ENCODE peak calls at places on chromosomes 11 and 22, in eight cellular contexts. One of them, this sample, is unnamed.

GRCh38 chr11:33777906-33778305 is 3.6 kb upstream of the FBXO3 start:
- DNase-seq in EL: no peak
- DNase-seq in fibroblast of mammary gland: no peak
- DNase-seq in Peyer's patch: no peak
- DNase-seq in HTR-8/SVneo: no peak
- DNase-seq in posterior cingulate gyrus: no peak
- DNase-seq in Calu3: no peak
- DNase-seq in tibial artery: no peak
- DNase-seq in this sample: no peak

GRCh38 chr22:32024791-32025190 is 18.3 kb upstream of the SLC5A1 start:
- DNase-seq in EL: no peak
- DNase-seq in fibroblast of mammary gland: peak; percentile 45
- DNase-seq in Peyer's patch: peak; percentile 64
- DNase-seq in HTR-8/SVneo: no peak
- DNase-seq in posterior cingulate gyrus: no peak
- DNase-seq in Calu3: no peak
- DNase-seq in tibial artery: no peak
- DNase-seq in this sample: no peak

GRCh38 chr22:38697055-38697980 is 3.4 kb downstream of the JOSD1 start:
- DNase-seq in EL: peak; percentile 48
- DNase-seq in fibroblast of mammary gland: peak; percentile 24
- DNase-seq in Peyer's patch: peak; percentile 59
- DNase-seq in HTR-8/SVneo: no peak
- DNase-seq in posterior cingulate gyrus: no peak
- DNase-seq in Calu3: peak; percentile 35
- DNase-seq in tibial artery: no peak
- DNase-seq in this sample: peak; percentile 78

GRCh38 chr11:109708184-109708583 is 286.2 kb downstream of the C11orf87 start:
- DNase-seq in EL: no peak
- DNase-seq in fibroblast of mammary gland: no peak
- DNase-seq in Peyer's patch: no peak
- DNase-seq in HTR-8/SVneo: no peak
- DNase-seq in posterior cingulate gyrus: no peak
- DNase-seq in Calu3: no peak
- DNase-seq in tibial artery: no peak
- DNase-seq in this sample: no peak

GRCh38 chr22:42282943-42283287 is 12.5 kb upstream of the TCF20 start:
- DNase-seq in EL: no peak
- DNase-seq in fibroblast of mammary gland: no peak
- DNase-seq in Peyer's patch: no peak
- DNase-seq in HTR-8/SVneo: no peak
- DNase-seq in posterior cingulate gyrus: peak; percentile 19
- DNase-seq in Calu3: no peak
- DNase-seq in tibial artery: no peak
- DNase-seq in this sample: no peak

GRCh38 chr22:35921777-35922176 is 106.8 kb downstream of the RBFOX2 start:
- DNase-seq in EL: peak; percentile 93
- DNase-seq in fibroblast of mammary gland: peak; percentile 94
- DNase-seq in Peyer's patch: peak; percentile 74
- DNase-seq in HTR-8/SVneo: peak; percentile 61
- DNase-seq in posterior cingulate gyrus: peak; percentile 20
- DNase-seq in Calu3: peak; percentile 79
- DNase-seq in tibial artery: peak; percentile 77
- DNase-seq in this sample: peak; percentile 77

GRCh38 chr11:5367461-5368074 is 16.0 kb upstream of the OR51M1 start:
- DNase-seq in EL: peak; percentile 79
- DNase-seq in fibroblast of mammary gland: peak; percentile 43
- DNase-seq in Peyer's patch: no peak
- DNase-seq in HTR-8/SVneo: no peak
- DNase-seq in posterior cingulate gyrus: no peak
- DNase-seq in Calu3: no peak
- DNase-seq in tibial artery: no peak
- DNase-seq in this sample: no peak

GRCh38 chr11:15836801-15837200 is 519.5 kb downstream of the SOX6 start:
- DNase-seq in EL: no peak
- DNase-seq in fibroblast of mammary gland: no peak
- DNase-seq in Peyer's patch: no peak
- DNase-seq in HTR-8/SVneo: no peak
- DNase-seq in posterior cingulate gyrus: no peak
- DNase-seq in Calu3: no peak
- DNase-seq in tibial artery: no peak
- DNase-seq in this sample: no peak

GRCh38 chr11:46696212-46696558 is 4.2 kb downstream of the ARHGAP1 start:
- DNase-seq in EL: no peak
- DNase-seq in fibroblast of mammary gland: no peak
- DNase-seq in Peyer's patch: no peak
- DNase-seq in HTR-8/SVneo: no peak
- DNase-seq in posterior cingulate gyrus: peak; percentile 93
- DNase-seq in Calu3: no peak
- DNase-seq in tibial artery: no peak
- DNase-seq in this sample: no peak

GRCh38 chr22:44711701-44712100 is 9.7 kb downstream of the PRR5 start:
- DNase-seq in EL: no peak
- DNase-seq in fibroblast of mammary gland: no peak
- DNase-seq in Peyer's patch: no peak
- DNase-seq in HTR-8/SVneo: no peak
- DNase-seq in posterior cingulate gyrus: no peak
- DNase-seq in Calu3: no peak
- DNase-seq in tibial artery: no peak
- DNase-seq in this sample: no peak

GRCh38 chr11:35911013-35911412 is 32.8 kb upstream of the LDLRAD3 start:
- DNase-seq in EL: no peak
- DNase-seq in fibroblast of mammary gland: peak; percentile 76
- DNase-seq in Peyer's patch: no peak
- DNase-seq in HTR-8/SVneo: no peak
- DNase-seq in posterior cingulate gyrus: no peak
- DNase-seq in Calu3: no peak
- DNase-seq in tibial artery: no peak
- DNase-seq in this sample: no peak

GRCh38 chr11:79087238-79087956 is 353.4 kb downstream of the TENM4 start:
- DNase-seq in EL: peak; percentile 85
- DNase-seq in fibroblast of mammary gland: peak; percentile 66
- DNase-seq in Peyer's patch: no peak
- DNase-seq in HTR-8/SVneo: peak; percentile 38
- DNase-seq in posterior cingulate gyrus: no peak
- DNase-seq in Calu3: no peak
- DNase-seq in tibial artery: no peak
- DNase-seq in this sample: peak; percentile 72

GRCh38 chr11:66851698-66852465 is 5.0 kb upstream of the LRFN4 start:
- DNase-seq in EL: no peak
- DNase-seq in fibroblast of mammary gland: no peak
- DNase-seq in Peyer's patch: no peak
- DNase-seq in HTR-8/SVneo: no peak
- DNase-seq in posterior cingulate gyrus: no peak
- DNase-seq in Calu3: no peak
- DNase-seq in tibial artery: no peak
- DNase-seq in this sample: no peak

GRCh38 chr11:11899401-11899800 is 57.6 kb downstream of the USP47 start:
- DNase-seq in EL: no peak
- DNase-seq in fibroblast of mammary gland: no peak
- DNase-seq in Peyer's patch: no peak
- DNase-seq in HTR-8/SVneo: no peak
- DNase-seq in posterior cingulate gyrus: no peak
- DNase-seq in Calu3: no peak
- DNase-seq in tibial artery: no peak
- DNase-seq in this sample: peak; percentile 24

GRCh38 chr22:43884600-43885318 is 7.1 kb downstream of the PNPLA5 start:
- DNase-seq in EL: peak; percentile 61
- DNase-seq in fibroblast of mammary gland: peak; percentile 49
- DNase-seq in Peyer's patch: peak; percentile 74
- DNase-seq in HTR-8/SVneo: peak; percentile 60
- DNase-seq in posterior cingulate gyrus: peak; percentile 73
- DNase-seq in Calu3: peak; percentile 84
- DNase-seq in tibial artery: peak; percentile 29
- DNase-seq in this sample: peak; percentile 46

GRCh38 chr11:60978546-60979380 is 7.3 kb downstream of the CD6 start:
- DNase-seq in EL: no peak
- DNase-seq in fibroblast of mammary gland: no peak
- DNase-seq in Peyer's patch: peak; percentile 51
- DNase-seq in HTR-8/SVneo: no peak
- DNase-seq in posterior cingulate gyrus: no peak
- DNase-seq in Calu3: no peak
- DNase-seq in tibial artery: no peak
- DNase-seq in this sample: peak; percentile 9

GRCh38 chr22:39661842-39662676 is 91.5 kb downstream of the CACNA1I start:
- DNase-seq in EL: no peak
- DNase-seq in fibroblast of mammary gland: no peak
- DNase-seq in Peyer's patch: peak; percentile 84
- DNase-seq in HTR-8/SVneo: no peak
- DNase-seq in posterior cingulate gyrus: no peak
- DNase-seq in Calu3: peak; percentile 79
- DNase-seq in tibial artery: no peak
- DNase-seq in this sample: peak; percentile 62

GRCh38 chr11:3885855-3886254 is 30.4 kb downstream of the STIM1 start:
- DNase-seq in EL: no peak
- DNase-seq in fibroblast of mammary gland: no peak
- DNase-seq in Peyer's patch: no peak
- DNase-seq in HTR-8/SVneo: no peak
- DNase-seq in posterior cingulate gyrus: no peak
- DNase-seq in Calu3: peak; percentile 42
- DNase-seq in tibial artery: no peak
- DNase-seq in this sample: no peak

GRCh38 chr22:48715511-48715910 is 1112.2 kb downstream of the BRD1 start:
- DNase-seq in EL: no peak
- DNase-seq in fibroblast of mammary gland: no peak
- DNase-seq in Peyer's patch: no peak
- DNase-seq in HTR-8/SVneo: no peak
- DNase-seq in posterior cingulate gyrus: no peak
- DNase-seq in Calu3: no peak
- DNase-seq in tibial artery: no peak
- DNase-seq in this sample: no peak

GRCh38 chr22:30309981-30310672 is 16.6 kb downstream of the TBC1D10A start:
- DNase-seq in EL: no peak
- DNase-seq in fibroblast of mammary gland: peak; percentile 45
- DNase-seq in Peyer's patch: peak; percentile 76
- DNase-seq in HTR-8/SVneo: no peak
- DNase-seq in posterior cingulate gyrus: no peak
- DNase-seq in Calu3: no peak
- DNase-seq in tibial artery: peak; percentile 71
- DNase-seq in this sample: no peak

GRCh38 chr11:19723572-19724342 is 11.1 kb downstream of the NAV2 start:
- DNase-seq in EL: peak; percentile 48
- DNase-seq in fibroblast of mammary gland: peak; percentile 52
- DNase-seq in Peyer's patch: peak; percentile 49
- DNase-seq in HTR-8/SVneo: peak; percentile 21
- DNase-seq in posterior cingulate gyrus: no peak
- DNase-seq in Calu3: peak; percentile 76
- DNase-seq in tibial artery: peak; percentile 72
- DNase-seq in this sample: no peak

GRCh38 chr11:58654079-58654907 is 31.8 kb downstream of the CNTF start:
- DNase-seq in EL: peak; percentile 71
- DNase-seq in fibroblast of mammary gland: peak; percentile 73
- DNase-seq in Peyer's patch: peak; percentile 92
- DNase-seq in HTR-8/SVneo: peak; percentile 63
- DNase-seq in posterior cingulate gyrus: peak; percentile 80
- DNase-seq in Calu3: peak; percentile 88
- DNase-seq in tibial artery: peak; percentile 76
- DNase-seq in this sample: peak; percentile 75

GRCh38 chr22:32417906-32418305 is 5.9 kb upstream of the RTCB start:
- DNase-seq in EL: no peak
- DNase-seq in fibroblast of mammary gland: no peak
- DNase-seq in Peyer's patch: no peak
- DNase-seq in HTR-8/SVneo: no peak
- DNase-seq in posterior cingulate gyrus: no peak
- DNase-seq in Calu3: no peak
- DNase-seq in tibial artery: no peak
- DNase-seq in this sample: no peak

GRCh38 chr22:20395897-20396287 is 1.9 kb downstream of the ZNF74 start:
- DNase-seq in EL: no peak
- DNase-seq in fibroblast of mammary gland: no peak
- DNase-seq in Peyer's patch: no peak
- DNase-seq in HTR-8/SVneo: no peak
- DNase-seq in posterior cingulate gyrus: no peak
- DNase-seq in Calu3: no peak
- DNase-seq in tibial artery: no peak
- DNase-seq in this sample: no peak

GRCh38 chr11:17408641-17409040 is 20.2 kb upstream of the KCNJ11 start:
- DNase-seq in EL: no peak
- DNase-seq in fibroblast of mammary gland: no peak
- DNase-seq in Peyer's patch: no peak
- DNase-seq in HTR-8/SVneo: no peak
- DNase-seq in posterior cingulate gyrus: no peak
- DNase-seq in Calu3: no peak
- DNase-seq in tibial artery: no peak
- DNase-seq in this sample: no peak

GRCh38 chr11:129286813-129287212 is 88.8 kb upstream of the BARX2 start:
- DNase-seq in EL: no peak
- DNase-seq in fibroblast of mammary gland: no peak
- DNase-seq in Peyer's patch: no peak
- DNase-seq in HTR-8/SVneo: no peak
- DNase-seq in posterior cingulate gyrus: no peak
- DNase-seq in Calu3: no peak
- DNase-seq in tibial artery: no peak
- DNase-seq in this sample: peak; percentile 66